ENCODE peak calls at places on chromosomes 12 and 14, in seven cellular contexts. T is CD4-positive, alpha-beta memory T cell; M is adipocyte; I is A549; Y is Caco-2; K is CD8-positive, alpha-beta T cell; H is GM12878. O is an unnamed sample. For H3K4me1, the result is how much of the 10 kb centered on the place peaks cover.

GRCh38 chr12:12008931-12009611 is 61.7 kb upstream of the BCL2L14 start:
- DNase-seq in I (no peak), T (peak), H (peak), K (no peak), Y (no peak), M (peak), O (no peak)

GRCh38 chr12:111360325-111360930 is 8.5 kb downstream of the PHETA1 start:
- DNase-seq in H (no peak), Y (no peak), T (no peak), M (no peak), I (no peak), K (no peak), O (no peak)

GRCh38 chr12:75913502-75914110 is 118.0 kb downstream of the PHLDA1 start:
- DNase-seq in K (no peak), H (no peak), M (no peak), T (no peak), I (no peak), Y (no peak), O (no peak)

GRCh38 chr12:116455540-116456306 is 103.5 kb upstream of the MAP1LC3B2 start:
- DNase-seq in Y (peak), M (peak), H (no peak), T (no peak), K (no peak), I (peak), O (no peak)

GRCh38 chr12:57845478-57846284 is 848 bp downstream of the CTDSP2 start:
- DNase-seq in Y (peak), M (peak), I (peak), K (peak), T (peak), H (no peak), O (peak)

GRCh38 chr12:53197011-53197640 is 9.9 kb downstream of the ITGB7 start:
- DNase-seq in H (no peak), Y (no peak), T (no peak), M (no peak), I (no peak), K (no peak), O (no peak)

GRCh38 chr12:94962680-94963079 is 40.8 kb downstream of the NDUFA12 start:
- DNase-seq in T (no peak), K (no peak), I (no peak), M (no peak), H (no peak), Y (no peak), O (no peak)

GRCh38 chr12:93908846-93909592 is 231.8 kb downstream of the CRADD start:
- DNase-seq in Y (no peak), M (no peak), H (no peak), T (no peak), I (peak), K (no peak), O (no peak)

GRCh38 chr12:84857809-84858208 is 54.8 kb downstream of the SLC6A15 start:
- DNase-seq in T (no peak), K (no peak), Y (no peak), I (no peak), M (no peak), H (no peak), O (no peak)

GRCh38 chr12:49872781-49873181 is 29.9 kb upstream of the BCDIN3D start:
- DNase-seq in K (no peak), I (no peak), T (no peak), H (no peak), Y (no peak), M (no peak), O (no peak)

GRCh38 chr14:74965770-74966153 is 10.4 kb upstream of the PGF start:
- DNase-seq in I (no peak), M (no peak), K (no peak), H (no peak), T (no peak), Y (no peak), O (no peak)

GRCh38 chr12:104974626-104975290 is 11.4 kb upstream of the NOPCHAP1 start:
- DNase-seq in M (no peak), K (no peak), H (peak), T (no peak), Y (no peak), I (no peak), O (no peak)

GRCh38 chr12:111596985-111597730 is 2.0 kb downstream of the ATXN2 start:
- DNase-seq in T (peak), I (peak), K (no peak), H (no peak), Y (peak), M (peak), O (peak)

GRCh38 chr14:100878271-100879146 is 25.0 kb downstream of the RTL1 start:
- DNase-seq in M (no peak), Y (no peak), K (no peak), I (no peak), T (no peak), H (no peak), O (peak)

GRCh38 chr12:105235299-105235746 is 651 bp downstream of the APPL2 start:
- DNase-seq in Y (no peak), H (no peak), M (peak), K (no peak), T (no peak), I (no peak), O (no peak)

GRCh38 chr12:132415456-132416120 is 74.4 kb upstream of the FBRSL1 start:
- DNase-seq in I (no peak), T (no peak), K (no peak), M (no peak), Y (no peak), H (no peak), O (no peak)

GRCh38 chr12:118328486-118329340 is 44.0 kb downstream of the TAOK3 start:
- DNase-seq in Y (no peak), T (no peak), M (no peak), I (no peak), K (no peak), H (no peak), O (no peak)

GRCh38 chr12:13530966-13531365 is 334.4 kb downstream of the EMP1 start:
- DNase-seq in K (no peak), Y (no peak), H (no peak), M (no peak), T (no peak), I (no peak), O (peak)

GRCh38 chr14:80059041-80059440 is 152.3 kb downstream of the DIO2 start:
- DNase-seq in Y (no peak), T (no peak), H (no peak), I (no peak), M (peak), K (no peak), O (no peak)

GRCh38 chr14:104844306-104845032 is 20.6 kb upstream of the CEP170B start:
- DNase-seq in H (no peak), M (no peak), T (no peak), Y (no peak), K (no peak), I (no peak), O (no peak)

GRCh38 chr12:122097641-122098364 is 19.2 kb downstream of the MLXIP start:
- DNase-seq in I (peak), M (no peak), H (no peak), K (no peak), T (no peak), Y (peak), O (peak)

GRCh38 chr14:76194327-76194726 is 42.6 kb downstream of the GPATCH2L start:
- DNase-seq in I (no peak), M (peak), Y (no peak), H (peak), K (no peak), T (no peak), O (no peak)

DNA sequence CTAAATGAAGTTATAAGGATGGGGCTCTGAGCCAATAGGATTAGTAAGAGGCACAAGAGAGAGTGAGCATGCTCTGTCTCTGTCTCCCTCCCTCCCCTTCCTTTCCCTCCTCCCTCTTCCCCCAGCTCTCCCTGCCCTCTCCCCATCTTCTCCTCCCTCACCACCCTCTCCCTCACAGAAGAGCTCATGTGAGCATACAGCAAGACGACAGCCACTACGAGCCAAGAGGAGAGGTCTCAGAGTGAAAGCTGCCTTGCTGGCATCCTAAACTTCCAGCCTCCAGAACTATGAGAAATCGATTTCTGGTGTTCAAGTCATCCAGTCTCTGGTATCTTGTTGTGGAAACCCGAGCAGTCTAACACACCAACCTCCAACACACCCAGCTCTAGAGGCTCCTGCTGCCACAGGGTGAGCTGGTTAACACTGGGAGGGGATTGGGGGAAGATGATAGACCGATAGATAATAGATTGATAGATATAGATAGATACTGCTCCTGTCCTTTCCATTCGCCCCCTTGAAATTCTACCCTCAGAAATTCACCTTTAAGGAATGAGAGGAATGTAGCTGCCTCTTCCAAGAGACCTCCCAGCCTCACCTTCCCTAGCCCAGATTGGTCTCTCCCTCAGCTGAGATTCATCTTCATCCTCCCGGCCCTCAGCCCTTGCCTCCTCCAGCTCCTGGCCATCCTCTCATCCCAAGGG is 25.8 kb upstream of the ACTN1 start:
- DNase-seq in I (no peak), H (no peak), M (peak), Y (no peak), T (no peak), K (no peak), O (no peak)
- H3K4me1 ChIP-seq in I (under half), H (under half), M (under half), Y (under half), T (under half), K (under half), O (under half)

GRCh38 chr12:107441906-107442305 is 243.7 kb upstream of the PWP1 start:
- DNase-seq in T (no peak), M (no peak), K (no peak), I (no peak), Y (no peak), H (no peak), O (no peak)
- H3K4me3 ChIP-seq in T (no peak), M (peak), K (no peak), I (no peak), Y (no peak), H (no peak), O (peak)

GRCh38 chr12:96230646-96231045 is 36.5 kb downstream of the ELK3 start:
- DNase-seq in M (no peak), Y (no peak), K (no peak), H (no peak), T (no peak), I (no peak), O (no peak)

GRCh38 chr12:96233941-96234461 is 39.8 kb downstream of the ELK3 start:
- DNase-seq in H (no peak), I (no peak), Y (no peak), K (no peak), M (no peak), T (no peak), O (peak)

GRCh38 chr12:96235497-96235826 is 41.3 kb downstream of the ELK3 start:
- DNase-seq in T (no peak), I (peak), M (no peak), Y (no peak), H (no peak), K (no peak), O (no peak)

GRCh38 chr12:96234591-96235496 is 40.7 kb downstream of the ELK3 start:
- DNase-seq in T (no peak), M (no peak), K (no peak), I (no peak), H (no peak), Y (no peak), O (no peak)

DNA sequence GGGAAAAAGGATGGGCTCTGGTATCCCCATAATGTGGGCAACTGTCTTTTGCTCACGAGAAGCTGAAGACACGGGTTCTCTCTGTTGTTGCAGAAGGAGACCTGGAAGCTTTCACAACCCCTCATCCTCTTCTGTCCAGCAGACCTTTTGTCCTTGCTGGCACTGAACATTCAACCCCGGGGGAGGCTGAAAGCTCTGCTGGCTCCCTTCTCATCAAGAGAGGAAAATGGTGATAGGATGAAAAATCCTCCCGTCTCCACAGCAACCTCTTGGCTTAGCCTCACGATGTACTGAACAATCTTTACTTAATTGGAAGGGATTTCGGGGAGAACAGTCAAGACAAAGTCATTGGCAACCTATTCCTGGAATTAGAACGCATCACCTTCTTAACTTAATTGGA is 39.0 kb downstream of the ELK3 start:
- DNase-seq in Y (no peak), M (no peak), K (no peak), H (no peak), I (no peak), T (no peak), O (no peak)
- H3K4me1 ChIP-seq in Y (under half), M (half or more), K (under half), H (under half), I (under half), T (under half), O (under half)

GRCh38 chr12:79710707-79711483 is 20.1 kb upstream of the PAWR start:
- DNase-seq in Y (no peak), I (no peak), M (no peak), K (no peak), H (no peak), T (no peak), O (peak)
- H3K4me3 ChIP-seq in Y (no peak), I (no peak), M (no peak), K (no peak), H (no peak), T (no peak), O (no peak)

O was measured in lower lobe of right lung.